ENCODE peak calls at places on chromosome 4, in four cellular contexts. M is HCT116, U is GM12878, Z is SK-N-SH. S is an unnamed sample.

GRCh38 chr4:128287159-128287870 is at the start of gene PGRMC2:
- DNase-seq in M (no peak), U (no peak), Z (peak), S (no peak)

GRCh38 chr4:84530449-84530848 is 31.4 kb upstream of the NKX6-1 start:
- DNase-seq in U (no peak), Z (no peak), M (no peak), S (no peak)

GRCh38 chr4:41102360-41103092 is 111.8 kb downstream of the APBB2 start:
- DNase-seq in M (no peak), U (no peak), Z (no peak), S (no peak)

GRCh38 chr4:171035909-171036308 is 777.3 kb upstream of the GALNTL6 start:
- DNase-seq in U (no peak), M (no peak), Z (no peak), S (no peak)

GRCh38 chr4:15894923-15895411 is 43.6 kb downstream of the FGFBP1 start:
- DNase-seq in Z (no peak), M (no peak), U (no peak), S (no peak)

GRCh38 chr4:147117400-147117799 is 171.7 kb upstream of the TTC29 start:
- DNase-seq in U (no peak), M (no peak), Z (no peak), S (no peak)

GRCh38 chr4:141636771-141637460 is 533 bp downstream of the IL15 start:
- DNase-seq in U (no peak), M (peak), Z (peak), S (peak)

GRCh38 chr4:168722391-168722790 is 225.5 kb downstream of the PALLD start:
- DNase-seq in Z (no peak), M (no peak), U (no peak), S (no peak)

GRCh38 chr4:151035321-151035720 is 20.2 kb upstream of the LRBA start:
- DNase-seq in M (no peak), Z (no peak), U (no peak), S (peak)

GRCh38 chr4:37279121-37279520 is 34.6 kb downstream of the NWD2 start:
- DNase-seq in M (no peak), U (no peak), Z (no peak), S (no peak)

GRCh38 chr4:143287571-143287923 is 49.1 kb upstream of the GAB1 start:
- DNase-seq in Z (no peak), M (no peak), U (no peak), S (no peak)

GRCh38 chr4:121397941-121398601 is 17.3 kb upstream of the QRFPR start:
- DNase-seq in U (no peak), Z (no peak), M (no peak), S (no peak)

GRCh38 chr4:63348735-63349673 is 1060.2 kb downstream of the TECRL start:
- DNase-seq in U (no peak), Z (peak), M (no peak), S (no peak)

GRCh38 chr4:53321151-53321987 is 44.5 kb downstream of the SCFD2 start:
- DNase-seq in U (no peak), Z (no peak), M (peak), S (no peak)

GRCh38 chr4:9944431-9945425 is 76.6 kb downstream of the SLC2A9 start:
- DNase-seq in M (no peak), U (no peak), Z (no peak), S (no peak)

GRCh38 chr4:37976991-37977470 is 16.8 kb downstream of the PTTG2 start:
- DNase-seq in M (peak), Z (peak), U (no peak), S (peak)

GRCh38 chr4:67727124-67727850 is 26.3 kb upstream of the UBA6 start:
- DNase-seq in Z (no peak), U (no peak), M (no peak), S (no peak)

GRCh38 chr4:828641-829271 is 2.8 kb upstream of the CPLX1 start:
- DNase-seq in M (no peak), Z (peak), U (no peak), S (peak)
- TF ChIP-seq JUND in M (no peak), Z (no peak), U (no peak), S (no peak)

GRCh38 chr4:30555778-30556177 is 164.4 kb upstream of the PCDH7 start:
- DNase-seq in M (no peak), Z (no peak), U (no peak), S (no peak)

GRCh38 chr4:30553721-30554120 is 166.4 kb upstream of the PCDH7 start:
- DNase-seq in M (no peak), U (no peak), Z (no peak), S (no peak)

DNA sequence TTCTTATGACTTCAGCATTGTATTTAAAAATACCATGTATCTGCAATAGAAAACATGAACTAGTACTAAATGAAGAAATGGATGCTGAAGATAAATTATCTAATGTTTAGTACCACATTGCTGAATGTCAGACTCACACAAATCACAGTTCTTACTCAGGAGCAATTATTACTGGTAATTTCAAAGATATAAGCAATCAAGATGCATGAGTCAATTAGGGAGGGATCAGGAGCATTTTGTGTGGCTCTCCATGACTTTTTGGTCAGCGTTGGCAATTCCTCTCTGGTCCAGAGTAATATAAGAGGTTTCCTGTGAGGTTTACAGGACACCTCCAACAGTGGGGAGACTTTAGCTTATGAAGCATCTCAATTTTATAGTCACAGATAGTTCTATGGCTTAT is 167.0 kb upstream of the PCDH7 start:
- DNase-seq in Z (no peak), M (no peak), U (no peak), S (no peak)
- TF ChIP-seq JUND in Z (no peak), M (no peak), U (no peak), S (no peak)

DNA sequence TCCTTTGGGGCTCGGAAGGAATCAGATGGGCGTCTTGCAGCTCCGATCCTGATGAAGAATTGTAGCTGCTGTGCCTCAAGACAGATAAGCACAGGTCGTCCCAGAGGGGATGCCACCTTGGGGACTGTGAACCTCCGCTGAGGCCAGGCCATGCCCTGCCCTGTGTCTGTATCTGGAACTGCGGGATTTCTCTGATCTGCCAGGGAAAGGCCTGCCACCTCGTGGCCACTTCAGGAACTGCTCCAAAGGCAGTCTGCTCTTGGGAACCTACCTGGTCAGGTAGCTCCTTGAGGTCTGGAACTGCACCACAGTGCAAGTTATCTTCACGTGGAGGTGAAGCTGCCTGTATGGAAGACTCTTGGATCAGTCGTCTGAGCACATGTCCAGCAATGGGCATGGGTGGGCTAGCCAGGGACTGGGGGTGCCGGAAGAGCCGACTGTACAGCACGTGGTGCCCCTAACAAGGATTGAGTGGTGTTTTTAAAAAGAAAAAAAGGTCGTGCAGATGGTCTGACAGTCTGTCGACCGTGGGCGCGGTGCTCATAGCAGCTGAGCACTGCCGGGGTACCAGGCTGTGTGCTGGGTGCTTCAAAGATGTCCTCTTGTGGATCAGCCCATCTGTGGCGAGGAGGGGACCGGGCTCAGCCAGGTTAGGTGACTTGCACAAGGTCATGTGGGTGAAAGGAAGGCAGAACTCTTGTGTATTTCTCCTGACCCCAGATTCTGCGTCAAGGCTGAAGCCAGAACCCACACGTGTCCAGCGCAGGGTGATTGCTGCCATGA is 3.1 kb upstream of the GRPEL1 start:
- DNase-seq in Z (peak), U (peak), M (peak), S (peak)
- TF ChIP-seq JUND in Z (no peak), U (no peak), M (no peak), S (no peak)

GRCh38 chr4:153001626-153002025 is 65.5 kb downstream of the FHDC1 start:
- DNase-seq in U (no peak), Z (no peak), M (no peak), S (no peak)
- TF ChIP-seq JUND in U (no peak), Z (no peak), M (no peak), S (no peak)

GRCh38 chr4:39044947-39045734 is 12.9 kb upstream of the TMEM156 start:
- DNase-seq in M (no peak), U (no peak), Z (peak), S (no peak)
- TF ChIP-seq JUND in M (no peak), U (no peak), Z (no peak), S (no peak)

DNA sequence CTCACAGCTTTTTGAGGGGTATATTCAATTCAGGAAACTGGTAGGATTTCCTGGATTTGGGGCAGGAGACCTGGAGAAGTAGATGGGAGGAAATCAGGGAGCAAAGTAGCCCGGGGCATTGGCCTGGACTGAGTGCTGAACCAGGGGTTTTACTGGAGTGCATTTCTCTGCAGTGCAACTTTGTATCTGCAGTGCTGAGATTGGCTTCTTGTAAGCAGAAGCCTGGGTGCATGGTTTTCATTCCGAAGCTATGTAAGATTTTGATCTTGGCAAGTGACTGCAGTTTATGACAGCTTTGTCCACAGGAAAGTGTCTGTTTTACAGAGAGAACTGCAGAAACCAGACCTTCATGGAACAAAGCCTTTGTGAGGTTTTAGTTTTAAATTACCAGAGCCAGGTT is 158.3 kb downstream of the SPCS3 start:
- DNase-seq in M (no peak), Z (no peak), U (no peak), S (no peak)
- TF ChIP-seq JUND in M (no peak), Z (no peak), U (no peak), S (no peak)

GRCh38 chr4:39563448-39563847 is 36.2 kb upstream of the UGDH start:
- DNase-seq in M (no peak), Z (no peak), U (no peak), S (no peak)

GRCh38 chr4:39568805-39569204 is 41.6 kb upstream of the UGDH start:
- DNase-seq in Z (no peak), U (peak), M (no peak), S (no peak)

GRCh38 chr4:39562792-39563191 is 35.6 kb upstream of the UGDH start:
- DNase-seq in U (no peak), M (no peak), Z (no peak), S (no peak)

GRCh38 chr4:39569209-39569608 is 42.0 kb upstream of the UGDH start:
- DNase-seq in Z (no peak), U (no peak), M (no peak), S (no peak)

DNA sequence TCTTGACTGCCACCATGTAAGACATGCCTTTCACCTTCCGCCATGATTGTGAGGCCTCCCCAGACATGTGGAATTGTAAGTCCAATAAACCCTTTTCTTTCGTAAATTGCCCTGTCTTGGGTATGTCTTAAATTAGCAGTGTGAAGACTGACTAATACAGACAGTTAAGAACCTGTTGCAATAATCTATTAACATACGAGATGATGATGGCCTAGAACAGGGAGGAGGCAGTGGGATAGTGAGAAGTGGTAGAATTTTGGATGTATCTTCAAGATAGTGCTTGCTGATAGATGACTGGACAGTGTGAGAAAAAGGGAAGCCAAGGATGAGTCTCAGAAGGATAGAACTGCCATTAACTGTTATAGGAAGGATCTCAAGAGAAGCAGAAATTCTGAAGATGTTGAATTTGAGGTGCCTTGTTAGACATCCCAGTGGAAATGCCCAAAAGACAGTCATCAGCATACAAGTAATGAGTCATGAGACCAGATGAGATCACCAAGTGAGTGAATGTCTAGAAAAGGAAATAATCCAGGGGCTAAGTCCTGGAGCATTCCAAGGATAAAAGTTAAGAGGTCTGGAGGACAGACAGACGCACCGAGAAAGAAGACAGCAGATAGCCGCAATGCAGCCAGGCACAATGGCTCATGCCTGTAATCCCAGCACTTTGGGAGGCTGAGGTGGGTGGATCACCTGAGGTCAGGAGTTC is 38.8 kb upstream of the UGDH start:
- DNase-seq in U (no peak), M (no peak), Z (no peak), S (no peak)
- TF ChIP-seq JUND in U (no peak), M (no peak), Z (peak), S (no peak)